ENCODE peak calls at places on chromosomes 4 and X, in nine cellular contexts. I is mesendoderm; G is Peyer's patch; B is epithelial cell of prostate; E is HepG2; J is transverse colon; Q is SK-N-SH; A is CD8-positive, alpha-beta memory T cell; N is CD4-positive, alpha-beta T cell. D is an unnamed sample.

GRCh38 chr4:145618210-145618911 is 824 bp upstream of the MMAA start:
- DNase-seq in I (no peak), G (peak), B (no peak), E (no peak), J (peak), Q (peak), A (no peak), N (no peak), D (no peak)

GRCh38 chrX:44239036-44239435 is 104.4 kb downstream of the EFHC2 start:
- DNase-seq in I (no peak), G (no peak), B (no peak), E (no peak), J (no peak), Q (no peak), A (no peak), N (no peak), D (no peak)

GRCh38 chrX:74382613-74383012 is 38.7 kb upstream of the SLC16A2 start:
- DNase-seq in I (peak), G (peak), B (peak), E (peak), J (peak), Q (peak), A (peak), N (peak), D (peak)

GRCh38 chrX:39052751-39053150 is 251.5 kb downstream of the MID1IP1 start:
- DNase-seq in I (no peak), G (no peak), B (no peak), E (no peak), J (no peak), Q (no peak), A (no peak), N (no peak), D (no peak)

GRCh38 chr4:102665527-102665926 is 95.2 kb downstream of the MANBA start:
- DNase-seq in I (no peak), G (no peak), B (peak), E (no peak), J (no peak), Q (no peak), A (no peak), N (no peak), D (no peak)

GRCh38 chr4:121199742-121200561 is 35.8 kb upstream of the TNIP3 start:
- DNase-seq in I (peak), G (no peak), B (no peak), E (no peak), J (no peak), Q (no peak), A (no peak), N (peak), D (no peak)

GRCh38 chr4:87007345-87008181 is 72.8 kb downstream of the AFF1 start:
- DNase-seq in I (peak), G (peak), B (no peak), E (no peak), J (peak), Q (peak), A (peak), N (peak), D (peak)

GRCh38 chrX:130028196-130028595 is 45.8 kb downstream of the BCORL1 start:
- DNase-seq in I (peak), G (peak), B (no peak), E (no peak), J (peak), Q (peak), A (peak), N (peak), D (no peak)

GRCh38 chrX:37824491-37825224 is 22.7 kb downstream of the DYNLT3 start:
- DNase-seq in I (no peak), G (no peak), B (no peak), E (no peak), J (no peak), Q (no peak), A (no peak), N (no peak), D (no peak)

GRCh38 chr4:54959656-54960055 is 165.7 kb downstream of the KDR start:
- DNase-seq in I (no peak), G (no peak), B (no peak), E (no peak), J (no peak), Q (no peak), A (no peak), N (no peak), D (no peak)

GRCh38 chrX:107562482-107562881 is 65.8 kb upstream of the PRPS1 start:
- DNase-seq in I (peak), G (no peak), B (no peak), E (no peak), J (no peak), Q (no peak), A (no peak), N (no peak), D (no peak)

GRCh38 chrX:43562372-43562771 is 93.7 kb upstream of the MAOA start:
- DNase-seq in I (no peak), G (no peak), B (no peak), E (no peak), J (no peak), Q (no peak), A (no peak), N (no peak), D (no peak)

GRCh38 chr4:81214518-81215218 is 354 bp downstream of the PRKG2 start:
- DNase-seq in I (peak), G (no peak), B (no peak), E (no peak), J (peak), Q (peak), A (no peak), N (no peak), D (no peak)

GRCh38 chr4:87309625-87310024 is 13.1 kb downstream of the HSD17B13 start:
- DNase-seq in I (no peak), G (no peak), B (no peak), E (no peak), J (no peak), Q (no peak), A (no peak), N (no peak), D (no peak)

GRCh38 chrX:3548743-3549441 is 164.6 kb downstream of the PRKX start:
- DNase-seq in I (peak), G (no peak), B (no peak), E (peak), J (no peak), Q (peak), A (no peak), N (no peak), D (no peak)

DNA sequence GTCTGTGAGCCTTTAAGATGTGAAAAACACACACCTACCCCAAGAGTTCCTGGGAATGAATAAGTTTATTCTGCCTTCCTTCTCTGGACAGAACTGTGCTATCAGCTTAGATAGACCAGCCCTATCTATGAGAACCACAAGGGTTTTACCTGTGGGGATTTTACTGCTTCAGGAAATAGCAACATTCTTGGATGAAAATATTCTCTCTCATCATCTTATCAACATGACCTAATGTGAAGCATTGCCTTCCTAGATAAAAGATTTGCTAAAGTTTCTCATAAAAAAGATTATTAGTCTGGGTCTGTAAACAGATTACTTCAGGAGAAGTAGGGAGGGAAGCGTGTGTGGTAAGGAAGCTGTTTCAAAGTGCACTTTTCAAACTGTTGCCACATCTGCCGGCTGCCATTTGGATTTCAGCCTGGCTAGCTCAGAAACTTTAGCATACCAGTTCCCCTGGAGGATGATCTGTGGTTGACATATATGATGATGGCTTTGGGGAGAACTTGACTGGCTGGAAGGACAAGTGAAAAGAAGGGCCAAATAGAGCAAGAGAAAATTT is at the start of gene NOX1:
- DNase-seq in I (no peak), G (no peak), B (no peak), E (no peak), J (peak), Q (no peak), A (no peak), N (no peak), D (no peak)
- H3K27ac ChIP-seq in I (no peak), G (no peak), B (no peak), E (no peak), J (peak), Q (no peak), A (no peak), N (no peak), D (no peak)

DNA sequence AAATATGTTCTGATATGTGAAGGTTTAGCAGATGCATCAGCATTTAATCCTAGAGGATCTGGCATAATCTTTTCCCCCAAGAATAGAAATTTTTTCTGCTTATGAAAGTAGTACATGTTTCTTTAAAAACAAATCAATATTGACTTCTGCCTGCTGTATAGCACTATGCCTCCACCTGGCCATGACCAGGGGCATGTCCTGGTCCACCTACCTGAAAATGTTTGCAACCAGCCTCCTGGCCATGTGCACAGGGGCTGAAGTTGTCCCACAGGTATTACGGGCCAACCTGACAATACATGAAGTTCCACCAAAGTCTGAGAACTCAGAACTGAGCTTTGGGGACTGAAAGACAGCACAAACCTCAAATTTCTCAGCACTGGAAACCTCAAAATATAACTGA is 10.0 kb downstream of the HPRT1 start:
- DNase-seq in I (no peak), G (no peak), B (no peak), E (no peak), J (no peak), Q (no peak), A (no peak), N (no peak), D (no peak)
- H3K27ac ChIP-seq in I (no peak), G (no peak), B (peak), E (no peak), J (no peak), Q (peak), A (no peak), N (no peak), D (no peak)

GRCh38 chr4:89497517-89498308 is 190.1 kb upstream of the GPRIN3 start:
- DNase-seq in I (no peak), G (no peak), B (no peak), E (no peak), J (no peak), Q (no peak), A (no peak), N (no peak), D (no peak)
- H3K27ac ChIP-seq in I (no peak), G (no peak), B (no peak), E (no peak), J (no peak), Q (no peak), A (no peak), N (no peak), D (no peak)

DNA sequence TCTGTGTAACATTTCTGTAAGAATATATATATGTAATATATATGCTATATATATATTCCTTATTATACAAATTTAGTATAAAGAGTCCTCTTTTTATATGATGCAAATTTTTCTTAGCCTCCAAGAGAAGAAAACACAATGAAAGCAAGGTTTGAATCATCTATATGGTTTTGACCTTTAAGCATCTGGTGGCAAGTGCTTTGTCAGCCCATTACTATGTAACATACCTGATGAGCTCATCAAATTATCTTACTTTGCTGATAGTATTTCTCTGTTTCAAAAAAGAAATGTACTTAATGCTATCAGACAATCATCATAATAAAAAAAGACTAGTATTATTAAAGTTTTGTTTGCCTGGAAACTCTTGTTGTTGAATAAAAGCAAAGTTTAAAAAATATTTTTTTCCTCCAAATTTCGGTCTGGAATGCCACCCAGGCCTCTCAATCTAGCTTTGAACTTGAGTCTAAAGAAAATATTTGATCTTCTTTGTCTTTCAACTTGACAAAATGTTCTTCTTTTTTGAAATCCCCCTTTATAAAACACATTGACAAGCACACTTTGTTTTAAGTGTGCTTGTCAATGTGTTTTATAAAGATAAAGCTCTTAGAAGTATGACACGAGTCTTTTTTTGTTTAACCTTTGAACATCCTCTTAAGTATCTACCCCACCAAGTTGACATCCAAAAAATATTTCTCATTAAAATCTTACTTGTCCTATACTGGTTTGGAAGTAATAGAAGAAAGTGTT is 26.2 kb downstream of the ZNF330 start:
- DNase-seq in I (peak), G (no peak), B (no peak), E (no peak), J (no peak), Q (no peak), A (no peak), N (no peak), D (no peak)
- H3K27ac ChIP-seq in I (no peak), G (no peak), B (no peak), E (no peak), J (no peak), Q (peak), A (no peak), N (no peak), D (no peak)

DNA sequence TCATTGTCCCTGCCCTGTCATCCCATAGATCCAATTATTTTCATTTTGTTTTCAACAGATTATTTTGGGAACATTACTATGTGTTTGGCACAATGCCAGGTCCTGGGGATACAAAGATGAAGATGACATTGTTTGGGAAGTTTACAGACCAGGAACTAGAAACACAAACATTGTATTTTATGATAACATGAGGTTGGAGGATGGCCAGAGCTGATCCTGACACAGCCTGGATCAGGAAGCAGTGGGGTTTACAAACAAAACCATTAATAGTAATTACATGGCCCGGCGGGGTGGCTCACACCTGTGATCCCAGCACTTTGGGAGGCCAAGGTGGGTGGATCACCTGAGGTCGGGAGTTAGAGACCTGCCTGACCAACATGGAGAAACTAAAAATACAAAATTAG is 29.9 kb downstream of the CLRN2 start:
- DNase-seq in I (no peak), G (no peak), B (no peak), E (peak), J (peak), Q (peak), A (no peak), N (no peak), D (peak)
- H3K27ac ChIP-seq in I (no peak), G (no peak), B (no peak), E (peak), J (peak), Q (no peak), A (no peak), N (no peak), D (peak)

GRCh38 chr4:7369511-7369910 is 65.2 kb downstream of the PSAPL1 start:
- DNase-seq in I (no peak), G (no peak), B (no peak), E (no peak), J (no peak), Q (no peak), A (no peak), N (no peak), D (no peak)

GRCh38 chr4:7367894-7368293 is 66.8 kb downstream of the PSAPL1 start:
- DNase-seq in I (no peak), G (no peak), B (no peak), E (no peak), J (no peak), Q (no peak), A (no peak), N (no peak), D (no peak)

GRCh38 chr4:7368296-7368695 is 66.4 kb downstream of the PSAPL1 start:
- DNase-seq in I (no peak), G (no peak), B (no peak), E (no peak), J (no peak), Q (no peak), A (no peak), N (no peak), D (no peak)

GRCh38 chr4:7371122-7371941 is 63.4 kb downstream of the PSAPL1 start:
- DNase-seq in I (no peak), G (no peak), B (no peak), E (no peak), J (no peak), Q (no peak), A (no peak), N (no peak), D (no peak)

DNA sequence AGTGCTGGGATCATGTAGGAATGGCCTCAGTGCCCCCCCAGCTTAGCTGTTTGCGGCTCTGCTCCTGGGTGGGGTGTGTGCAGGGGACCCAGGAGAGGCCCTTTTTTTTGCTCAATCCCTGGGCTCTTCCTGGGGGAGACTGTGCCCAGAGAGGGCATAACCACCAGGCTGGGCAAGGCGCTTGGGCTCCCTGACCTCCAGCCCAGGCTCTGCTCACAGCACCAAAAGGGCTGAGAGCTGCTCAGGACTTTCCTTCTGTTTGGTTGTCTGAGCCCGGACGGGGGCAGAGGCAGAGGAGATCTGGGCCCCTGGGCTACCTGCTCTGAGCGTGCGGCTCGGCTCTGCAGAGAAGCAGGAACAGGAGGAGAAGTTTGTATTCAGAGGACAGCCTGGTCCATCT is 64.7 kb downstream of the PSAPL1 start:
- DNase-seq in I (no peak), G (no peak), B (no peak), E (no peak), J (no peak), Q (no peak), A (no peak), N (no peak), D (no peak)
- H3K27ac ChIP-seq in I (no peak), G (no peak), B (no peak), E (no peak), J (no peak), Q (no peak), A (no peak), N (no peak), D (peak)

DNA sequence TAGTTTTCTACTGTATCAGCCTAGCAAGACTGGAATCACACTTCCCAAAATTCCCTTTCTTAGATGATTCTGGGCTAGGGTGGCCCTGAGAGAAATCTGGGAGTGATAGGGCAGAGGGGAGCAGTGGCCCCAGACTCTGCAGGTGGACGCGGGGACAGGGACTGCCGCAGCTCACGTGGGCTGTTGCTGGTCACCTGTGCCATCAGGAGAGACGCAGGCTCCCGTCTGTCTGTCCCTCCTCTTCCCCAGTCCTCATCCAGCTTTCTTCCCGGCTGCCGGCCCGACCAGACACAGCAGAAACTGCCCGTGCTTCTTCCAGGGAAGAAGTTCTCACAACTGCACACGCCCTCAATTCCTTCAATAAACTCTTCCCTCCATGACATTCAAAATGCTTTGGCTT is 86.4 kb downstream of the AFAP1 start:
- DNase-seq in I (no peak), G (no peak), B (no peak), E (no peak), J (no peak), Q (no peak), A (no peak), N (no peak), D (no peak)
- H3K27ac ChIP-seq in I (no peak), G (no peak), B (no peak), E (no peak), J (no peak), Q (peak), A (no peak), N (no peak), D (no peak)

GRCh38 chr4:119627267-119628190 is 1.1 kb downstream of the PDE5A start:
- DNase-seq in I (peak), G (peak), B (no peak), E (no peak), J (peak), Q (peak), A (peak), N (peak), D (peak)

GRCh38 chr4:119626943-119627266 is 1.7 kb downstream of the PDE5A start:
- DNase-seq in I (no peak), G (no peak), B (no peak), E (no peak), J (no peak), Q (no peak), A (no peak), N (no peak), D (no peak)

GRCh38 chr4:119626420-119626819 is 2.2 kb downstream of the PDE5A start:
- DNase-seq in I (no peak), G (no peak), B (no peak), E (no peak), J (no peak), Q (no peak), A (no peak), N (no peak), D (no peak)

GRCh38 chr4:119629142-119629471 is 503 bp upstream of the PDE5A start:
- DNase-seq in I (no peak), G (no peak), B (no peak), E (no peak), J (no peak), Q (no peak), A (no peak), N (no peak), D (no peak)

DNA sequence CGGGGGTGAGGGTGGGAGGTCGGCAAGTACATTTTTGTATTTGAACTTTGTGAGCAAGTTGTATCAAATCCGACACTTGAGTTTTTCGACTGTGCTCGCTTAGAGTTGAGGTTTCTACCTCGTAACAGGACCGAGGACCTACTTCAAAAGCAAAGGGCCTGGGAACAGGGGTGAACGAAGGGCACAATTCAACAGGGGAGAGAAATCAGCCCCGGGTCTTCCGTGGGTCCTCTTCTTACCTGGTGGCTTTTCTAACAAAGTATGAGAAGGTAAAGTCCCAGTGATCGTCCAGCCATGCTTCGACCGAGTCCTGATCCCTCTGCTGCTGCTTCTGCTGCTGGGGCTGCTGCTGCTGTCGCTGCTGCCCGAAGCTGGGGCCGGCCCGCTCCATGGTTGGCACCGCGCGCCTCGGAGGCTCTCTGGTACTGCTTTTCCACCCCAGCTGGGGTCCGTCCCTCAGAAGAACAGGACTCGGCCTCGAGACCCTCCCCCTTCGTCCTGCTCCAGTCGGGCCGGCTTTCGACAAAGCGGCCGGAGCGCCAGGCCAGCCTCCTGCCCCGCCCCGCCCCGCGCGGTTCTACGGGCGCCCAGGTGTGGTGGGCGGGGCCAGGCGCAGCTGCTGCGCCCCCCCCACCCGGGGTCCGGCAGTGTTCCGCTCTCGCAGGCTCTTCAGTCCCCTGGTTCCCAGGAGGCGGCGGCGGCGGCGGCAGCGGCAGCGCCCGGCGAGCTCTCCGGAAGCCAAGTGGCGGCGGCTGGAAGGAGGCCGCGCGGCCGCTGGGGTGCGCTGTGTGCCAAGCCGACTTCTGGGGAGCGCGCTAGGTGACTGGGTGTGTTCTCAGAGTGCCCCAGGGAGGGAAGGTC is at the start of gene PDE5A:
- DNase-seq in I (peak), G (peak), B (peak), E (peak), J (peak), Q (peak), A (peak), N (peak), D (peak)
- H3K27ac ChIP-seq in I (peak), G (peak), B (peak), E (no peak), J (peak), Q (peak), A (no peak), N (no peak), D (peak)

D was measured in substantia nigra.